ENCODE peak calls at places on chromosome 2, in nine cellular contexts. F is endodermal cell, B is left lung, M is glutamatergic neuron, Y is epithelial cell of esophagus, H is AG09309, T is upper lobe of right lung, Z is GM10248, Q is H1. L is an unnamed sample.

GRCh38 chr2:169693344-169693743 is 861 bp downstream of the CFAP210 start:
- DNase-seq in Q (no peak), H (no peak), B (no peak), F (no peak), M (no peak), Z (no peak), T (no peak), Y (no peak), L (no peak)

GRCh38 chr2:71614976-71615768 is 161.8 kb downstream of the DYSF start:
- DNase-seq in H (peak), Y (no peak), M (no peak), Z (no peak), B (peak), F (peak), T (peak), Q (peak), L (no peak)

GRCh38 chr2:11391941-11392266 is 47.5 kb upstream of the ROCK2 start:
- DNase-seq in Z (no peak), B (no peak), M (no peak), H (no peak), T (no peak), Q (no peak), F (no peak), Y (no peak), L (no peak)

GRCh38 chr2:26526589-26526988 is 48.7 kb upstream of the OTOF start:
- DNase-seq in H (no peak), M (no peak), Y (peak), Q (no peak), F (no peak), Z (no peak), T (no peak), B (no peak), L (no peak)

GRCh38 chr2:28390857-28391563 is 1.6 kb upstream of the FOSL2 start:
- DNase-seq in M (peak), B (peak), Y (peak), T (peak), Z (peak), Q (peak), H (no peak), F (peak), L (no peak)

GRCh38 chr2:102094917-102095316 is 47.6 kb upstream of the IL1R1 start:
- DNase-seq in Q (no peak), T (no peak), Y (peak), H (peak), F (no peak), Z (no peak), B (no peak), M (no peak), L (no peak)

GRCh38 chr2:21438949-21439348 is 315.2 kb downstream of the TDRD15 start:
- DNase-seq in Z (no peak), M (no peak), B (no peak), Y (no peak), F (no peak), T (no peak), Q (no peak), H (no peak), L (no peak)

GRCh38 chr2:169694113-169694893 is at the start of the genes CFAP210 and PHOSPHO2:
- DNase-seq in B (peak), M (peak), Q (peak), Z (peak), F (peak), H (peak), T (peak), Y (peak), L (peak)

GRCh38 chr2:21970971-21971370 is 847.2 kb downstream of the TDRD15 start:
- DNase-seq in B (no peak), T (no peak), Q (no peak), H (no peak), Y (no peak), M (no peak), Z (no peak), F (no peak), L (no peak)

GRCh38 chr2:33442528-33443069 is 33.9 kb upstream of the RASGRP3 start:
- DNase-seq in F (no peak), B (no peak), Z (no peak), H (no peak), Q (no peak), M (no peak), T (no peak), Y (no peak), L (no peak)

GRCh38 chr2:44168684-44169154 is at the start of gene PPM1B:
- DNase-seq in H (no peak), M (peak), T (peak), Q (peak), Z (no peak), F (no peak), B (peak), Y (no peak), L (peak)

GRCh38 chr2:72893594-72894319 is 6.5 kb downstream of the SPR start:
- DNase-seq in Z (peak), Y (peak), M (peak), B (no peak), Q (peak), T (no peak), F (peak), H (no peak), L (no peak)

GRCh38 chr2:212451786-212452200 is 86.8 kb downstream of the ERBB4 start:
- DNase-seq in Y (peak), F (no peak), B (no peak), H (peak), M (no peak), Q (no peak), Z (no peak), T (no peak), L (no peak)

GRCh38 chr2:20129320-20130274 is 78.2 kb upstream of the LAPTM4A start:
- DNase-seq in F (no peak), Z (no peak), Y (no peak), T (no peak), Q (no peak), H (no peak), B (no peak), M (no peak), L (no peak)

GRCh38 chr2:110669079-110669478 is 8.8 kb downstream of the BUB1 start:
- DNase-seq in Z (no peak), Q (no peak), F (no peak), B (no peak), T (no peak), Y (no peak), H (no peak), M (no peak), L (no peak)

GRCh38 chr2:116061023-116061422 is 1618.6 kb downstream of the DPP10 start:
- DNase-seq in Z (no peak), Q (no peak), T (no peak), Y (no peak), F (no peak), H (no peak), B (no peak), M (no peak), L (no peak)

GRCh38 chr2:3265981-3266726 is 111.5 kb downstream of the EIPR1 start:
- DNase-seq in Z (no peak), Y (no peak), M (no peak), Q (peak), B (no peak), H (no peak), F (peak), T (no peak), L (no peak)

GRCh38 chr2:176002684-176003225 is 688 bp upstream of the LNPK start:
- DNase-seq in M (peak), B (peak), Z (no peak), T (peak), Q (no peak), F (no peak), H (no peak), Y (peak), L (no peak)

GRCh38 chr2:152363933-152364332 is 29.0 kb downstream of the FMNL2 start:
- DNase-seq in H (no peak), Z (no peak), Y (no peak), B (no peak), Q (no peak), T (no peak), F (no peak), M (no peak), L (no peak)

GRCh38 chr2:178193496-178193822 is 853 bp upstream of the OSBPL6 start:
- DNase-seq in Y (no peak), T (no peak), F (no peak), M (no peak), Q (no peak), H (no peak), Z (no peak), B (no peak), L (no peak)

GRCh38 chr2:7730990-7731389 is 813.8 kb downstream of the RNF144A start:
- DNase-seq in Q (no peak), Y (no peak), Z (no peak), F (no peak), T (no peak), M (no peak), B (no peak), H (no peak), L (no peak)

GRCh38 chr2:160474319-160474645 is 19.3 kb downstream of the RBMS1 start:
- DNase-seq in F (no peak), H (no peak), Z (no peak), Y (peak), Q (no peak), M (no peak), T (no peak), B (no peak), L (no peak)

GRCh38 chr2:101199153-101199810 is 48.1 kb upstream of the TBC1D8 start:
- DNase-seq in Z (no peak), B (no peak), H (no peak), M (no peak), T (no peak), Y (peak), F (no peak), Q (no peak), L (no peak)

GRCh38 chr2:20487030-20487391 is 40.1 kb downstream of the RHOB start:
- DNase-seq in Q (no peak), Z (no peak), M (no peak), T (no peak), Y (no peak), B (no peak), H (no peak), F (no peak), L (no peak)

GRCh38 chr2:197804758-197805597 is 585 bp downstream of the PLCL1 start:
- DNase-seq in Z (peak), T (peak), M (peak), Q (peak), F (peak), B (peak), Y (no peak), H (no peak), L (peak)

GRCh38 chr2:55112229-55113016 is 62.2 kb upstream of the RTN4 start:
- DNase-seq in B (peak), Z (no peak), Y (no peak), Q (no peak), F (no peak), T (peak), M (peak), H (no peak), L (no peak)

GRCh38 chr2:135162377-135162776 is 110.3 kb downstream of the RAB3GAP1 start:
- DNase-seq in H (no peak), M (no peak), F (no peak), B (no peak), Y (peak), Z (no peak), T (no peak), Q (no peak), L (no peak)
- TF ChIP-seq CTCF in H (no peak), M (no peak), F (no peak), B (no peak), Y (no peak), Z (no peak), T (no peak), Q (no peak), L (no peak)

GRCh38 chr2:12547771-12548170 is 169.0 kb upstream of the TRIB2 start:
- DNase-seq in Y (no peak), B (no peak), Z (no peak), F (peak), H (no peak), T (no peak), Q (no peak), M (no peak), L (no peak)
- TF ChIP-seq CTCF in Y (no peak), B (no peak), Z (no peak), F (peak), H (no peak), T (no peak), Q (peak), M (no peak), L (no peak)

DNA sequence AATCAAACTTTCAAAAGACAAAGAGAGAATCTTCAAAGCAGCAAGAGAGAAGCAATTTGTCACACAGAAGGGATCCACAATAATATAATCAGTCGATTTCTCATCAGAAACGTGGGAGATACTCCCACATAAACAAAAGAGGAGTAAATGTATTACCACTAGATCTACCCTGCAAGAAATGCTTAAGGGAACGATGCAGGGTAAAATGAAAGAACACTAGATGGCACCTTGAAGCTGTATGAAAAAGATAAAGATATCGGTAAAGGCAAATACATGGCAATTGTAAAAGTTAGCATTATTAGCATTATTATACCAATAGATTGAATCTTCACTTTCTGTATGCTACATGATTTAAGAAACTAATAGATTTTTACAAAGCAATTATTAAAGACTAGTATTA is 677.0 kb downstream of the SUCLG1 start:
- DNase-seq in B (no peak), M (no peak), Z (no peak), Y (peak), Q (no peak), F (no peak), H (no peak), T (no peak), L (no peak)
- TF ChIP-seq CTCF in B (no peak), M (no peak), Z (no peak), Y (peak), Q (no peak), F (peak), H (no peak), T (no peak), L (no peak)

GRCh38 chr2:233428008-233428407 is 73.7 kb downstream of the DGKD start:
- DNase-seq in Q (peak), H (no peak), Y (no peak), M (no peak), F (no peak), B (no peak), Z (no peak), T (peak), L (no peak)

GRCh38 chr2:233426619-233427342 is 72.5 kb downstream of the DGKD start:
- DNase-seq in T (no peak), H (no peak), Y (peak), M (no peak), Q (peak), Z (no peak), B (no peak), F (no peak), L (no peak)

GRCh38 chr2:233430091-233430490 is 75.8 kb downstream of the DGKD start:
- DNase-seq in Z (no peak), M (no peak), B (no peak), Y (no peak), Q (no peak), T (no peak), H (peak), F (no peak), L (no peak)

GRCh38 chr2:233429175-233429897 is 75.0 kb downstream of the DGKD start:
- DNase-seq in T (peak), H (no peak), M (no peak), Y (no peak), Z (no peak), B (no peak), F (no peak), Q (no peak), L (no peak)

DNA sequence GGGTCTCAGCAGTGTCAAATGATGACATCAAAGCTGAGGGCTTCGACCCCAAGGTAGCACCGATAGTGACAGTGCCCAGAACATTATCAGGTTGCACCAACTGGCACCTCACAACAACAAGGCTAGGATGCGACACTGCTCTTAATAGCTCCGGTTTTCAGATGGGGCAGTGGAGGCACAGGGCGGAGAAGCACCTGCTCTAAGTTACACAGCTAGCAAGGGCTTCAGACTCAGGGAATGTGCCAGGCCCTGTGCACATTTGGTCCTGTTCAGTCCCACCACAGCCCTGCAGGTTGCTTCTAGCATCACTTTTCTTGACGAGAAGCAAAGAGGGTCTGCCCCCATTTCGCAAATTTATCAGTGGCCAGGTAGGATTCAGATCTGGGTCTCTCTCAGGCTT is 74.1 kb downstream of the DGKD start:
- DNase-seq in Q (peak), H (no peak), T (peak), F (no peak), B (no peak), Z (no peak), Y (no peak), M (no peak), L (no peak)
- TF ChIP-seq CTCF in Q (no peak), H (no peak), T (no peak), F (no peak), B (no peak), Z (no peak), Y (no peak), M (no peak), L (no peak)

GRCh38 chr2:181004647-181005325 is 24.4 kb downstream of the UBE2E3 start:
- DNase-seq in M (no peak), T (no peak), Q (no peak), Z (no peak), F (no peak), H (no peak), Y (no peak), B (no peak), L (no peak)
- TF ChIP-seq CTCF in M (no peak), T (no peak), Q (no peak), Z (no peak), F (no peak), H (no peak), Y (no peak), B (no peak), L (no peak)

GRCh38 chr2:61015971-61016370 is 1.5 kb upstream of the PEX13 start:
- DNase-seq in B (no peak), Q (no peak), H (no peak), Y (peak), M (no peak), Z (no peak), T (no peak), F (no peak), L (no peak)
- TF ChIP-seq CTCF in B (no peak), Q (no peak), H (no peak), Y (no peak), M (no peak), Z (no peak), T (no peak), F (no peak), L (no peak)

GRCh38 chr2:42794271-42795046 is 2.1 kb upstream of the HAAO start:
- DNase-seq in M (peak), B (no peak), Y (no peak), Z (no peak), Q (no peak), F (peak), H (no peak), T (no peak), L (no peak)
- TF ChIP-seq CTCF in M (no peak), B (no peak), Y (no peak), Z (peak), Q (peak), F (peak), H (peak), T (peak), L (no peak)

GRCh38 chr2:200525882-200526651 is at the start of gene SGO2:
- DNase-seq in Q (peak), M (peak), T (peak), F (peak), B (peak), H (peak), Y (peak), Z (peak), L (peak)
- TF ChIP-seq CTCF in Q (peak), M (no peak), T (no peak), F (peak), B (no peak), H (peak), Y (peak), Z (no peak), L (no peak)

DNA sequence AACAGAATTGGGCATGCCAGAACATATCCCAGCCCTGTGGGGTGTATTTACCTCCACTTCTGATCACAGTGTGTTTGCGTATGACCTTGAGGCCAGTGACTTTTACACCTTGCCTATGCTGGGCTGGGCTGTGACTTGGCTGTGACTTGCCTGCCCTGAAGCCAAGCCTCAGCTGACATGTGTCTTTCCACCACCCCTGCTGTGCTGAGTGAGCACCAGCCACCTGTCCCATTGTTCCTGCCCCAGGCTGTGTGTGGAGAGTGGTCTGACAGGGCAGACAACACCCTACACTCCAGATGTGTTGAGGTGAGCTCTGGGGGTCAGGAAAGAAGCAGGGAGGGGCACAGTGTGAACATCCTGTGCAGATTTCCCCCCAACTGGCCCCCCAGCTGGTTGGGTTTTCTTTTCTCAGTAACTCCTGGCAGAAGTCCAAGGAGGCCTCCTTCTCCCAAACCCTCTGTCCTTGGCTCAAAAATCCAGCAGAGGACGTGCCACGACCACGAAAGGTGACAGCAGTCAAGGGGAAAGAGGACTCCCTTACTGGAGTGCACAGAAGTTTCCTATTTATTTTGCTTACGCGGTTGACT is 5.1 kb upstream of the STEAP3 start:
- DNase-seq in Q (no peak), T (no peak), B (no peak), F (peak), H (no peak), M (no peak), Y (peak), Z (no peak), L (no peak)
- TF ChIP-seq CTCF in Q (peak), T (peak), B (no peak), F (peak), H (peak), M (no peak), Y (peak), Z (peak), L (no peak)